ENCODE peak calls at places on chromosomes 2 and 18, in ten cellular contexts. One of them, this sample, is unnamed.

GRCh38 chr2:176056411-176056810 is 27.4 kb downstream of the EVX2 start:
- DNase-seq in ovary: no peak
- DNase-seq in Daoy: peak; percentile 45
- DNase-seq in stimulated activated CD8-positive, alpha-beta memory T cell treated with anti-CD3 and anti-CD28 coated beads, Interleukin-12 subunit alpha, Interleukin-12 subunit beta, amount 100 ng/mL, for 4 hours: no peak
- DNase-seq in NCI-H2081: peak; percentile 67
- DNase-seq in suprapubic skin: no peak
- DNase-seq in LoVo: no peak
- DNase-seq in omental fat pad: no peak
- DNase-seq in head of caudate nucleus: no peak
- DNase-seq in ACHN: no peak
- DNase-seq in this sample: no peak

GRCh38 chr18:61957801-61958516 is 65.2 kb upstream of the RNF152 start:
- DNase-seq in ovary: no peak
- DNase-seq in Daoy: peak; percentile 15
- DNase-seq in stimulated activated CD8-positive, alpha-beta memory T cell treated with anti-CD3 and anti-CD28 coated beads, Interleukin-12 subunit alpha, Interleukin-12 subunit beta, amount 100 ng/mL, for 4 hours: no peak
- DNase-seq in NCI-H2081: no peak
- DNase-seq in suprapubic skin: no peak
- DNase-seq in LoVo: no peak
- DNase-seq in omental fat pad: no peak
- DNase-seq in head of caudate nucleus: no peak
- DNase-seq in ACHN: no peak
- DNase-seq in this sample: no peak

GRCh38 chr18:35634376-35634775 is 52.8 kb downstream of the GALNT1 start:
- DNase-seq in ovary: no peak
- DNase-seq in Daoy: no peak
- DNase-seq in stimulated activated CD8-positive, alpha-beta memory T cell treated with anti-CD3 and anti-CD28 coated beads, Interleukin-12 subunit alpha, Interleukin-12 subunit beta, amount 100 ng/mL, for 4 hours: no peak
- DNase-seq in NCI-H2081: no peak
- DNase-seq in suprapubic skin: no peak
- DNase-seq in LoVo: no peak
- DNase-seq in omental fat pad: no peak
- DNase-seq in head of caudate nucleus: no peak
- DNase-seq in ACHN: no peak
- DNase-seq in this sample: no peak

GRCh38 chr2:236355911-236356310 is 91.7 kb upstream of the ASB18 start:
- DNase-seq in ovary: no peak
- DNase-seq in Daoy: no peak
- DNase-seq in stimulated activated CD8-positive, alpha-beta memory T cell treated with anti-CD3 and anti-CD28 coated beads, Interleukin-12 subunit alpha, Interleukin-12 subunit beta, amount 100 ng/mL, for 4 hours: no peak
- DNase-seq in NCI-H2081: no peak
- DNase-seq in suprapubic skin: peak; percentile 67
- DNase-seq in LoVo: no peak
- DNase-seq in omental fat pad: no peak
- DNase-seq in head of caudate nucleus: no peak
- DNase-seq in ACHN: no peak
- DNase-seq in this sample: no peak

GRCh38 chr2:3487432-3487831 is 31.9 kb downstream of the ADI1 start:
- DNase-seq in ovary: no peak
- DNase-seq in Daoy: no peak
- DNase-seq in stimulated activated CD8-positive, alpha-beta memory T cell treated with anti-CD3 and anti-CD28 coated beads, Interleukin-12 subunit alpha, Interleukin-12 subunit beta, amount 100 ng/mL, for 4 hours: no peak
- DNase-seq in NCI-H2081: no peak
- DNase-seq in suprapubic skin: no peak
- DNase-seq in LoVo: no peak
- DNase-seq in omental fat pad: no peak
- DNase-seq in head of caudate nucleus: no peak
- DNase-seq in ACHN: no peak
- DNase-seq in this sample: no peak

GRCh38 chr2:159044804-159045286 is 76.4 kb downstream of the TANC1 start:
- DNase-seq in ovary: no peak
- DNase-seq in Daoy: no peak
- DNase-seq in stimulated activated CD8-positive, alpha-beta memory T cell treated with anti-CD3 and anti-CD28 coated beads, Interleukin-12 subunit alpha, Interleukin-12 subunit beta, amount 100 ng/mL, for 4 hours: no peak
- DNase-seq in NCI-H2081: no peak
- DNase-seq in suprapubic skin: no peak
- DNase-seq in LoVo: peak; percentile 11
- DNase-seq in omental fat pad: no peak
- DNase-seq in head of caudate nucleus: no peak
- DNase-seq in ACHN: peak; percentile 31
- DNase-seq in this sample: no peak

GRCh38 chr2:86499326-86499725 is 58.2 kb downstream of the KDM3A start:
- DNase-seq in ovary: no peak
- DNase-seq in Daoy: no peak
- DNase-seq in stimulated activated CD8-positive, alpha-beta memory T cell treated with anti-CD3 and anti-CD28 coated beads, Interleukin-12 subunit alpha, Interleukin-12 subunit beta, amount 100 ng/mL, for 4 hours: no peak
- DNase-seq in NCI-H2081: no peak
- DNase-seq in suprapubic skin: no peak
- DNase-seq in LoVo: no peak
- DNase-seq in omental fat pad: no peak
- DNase-seq in head of caudate nucleus: no peak
- DNase-seq in ACHN: no peak
- DNase-seq in this sample: no peak

GRCh38 chr2:143263045-143263625 is 133.9 kb downstream of the ARHGAP15 start:
- DNase-seq in ovary: no peak
- DNase-seq in Daoy: no peak
- DNase-seq in stimulated activated CD8-positive, alpha-beta memory T cell treated with anti-CD3 and anti-CD28 coated beads, Interleukin-12 subunit alpha, Interleukin-12 subunit beta, amount 100 ng/mL, for 4 hours: no peak
- DNase-seq in NCI-H2081: no peak
- DNase-seq in suprapubic skin: no peak
- DNase-seq in LoVo: no peak
- DNase-seq in omental fat pad: no peak
- DNase-seq in head of caudate nucleus: no peak
- DNase-seq in ACHN: no peak
- DNase-seq in this sample: peak; percentile 5

GRCh38 chr18:49560277-49561126 is 1.4 kb upstream of the LIPG start:
- DNase-seq in ovary: peak; percentile 25
- DNase-seq in Daoy: peak; percentile 47
- DNase-seq in stimulated activated CD8-positive, alpha-beta memory T cell treated with anti-CD3 and anti-CD28 coated beads, Interleukin-12 subunit alpha, Interleukin-12 subunit beta, amount 100 ng/mL, for 4 hours: no peak
- DNase-seq in NCI-H2081: no peak
- DNase-seq in suprapubic skin: no peak
- DNase-seq in LoVo: peak; percentile 32
- DNase-seq in omental fat pad: no peak
- DNase-seq in head of caudate nucleus: no peak
- DNase-seq in ACHN: no peak
- DNase-seq in this sample: no peak

GRCh38 chr2:158719411-158719810 is 75.7 kb upstream of the DAPL1 start:
- DNase-seq in ovary: no peak
- DNase-seq in Daoy: no peak
- DNase-seq in stimulated activated CD8-positive, alpha-beta memory T cell treated with anti-CD3 and anti-CD28 coated beads, Interleukin-12 subunit alpha, Interleukin-12 subunit beta, amount 100 ng/mL, for 4 hours: no peak
- DNase-seq in NCI-H2081: no peak
- DNase-seq in suprapubic skin: no peak
- DNase-seq in LoVo: no peak
- DNase-seq in omental fat pad: no peak
- DNase-seq in head of caudate nucleus: no peak
- DNase-seq in ACHN: no peak
- DNase-seq in this sample: no peak

GRCh38 chr2:62478093-62478580 is 27.9 kb downstream of the TMEM17 start:
- DNase-seq in ovary: no peak
- DNase-seq in Daoy: no peak
- DNase-seq in stimulated activated CD8-positive, alpha-beta memory T cell treated with anti-CD3 and anti-CD28 coated beads, Interleukin-12 subunit alpha, Interleukin-12 subunit beta, amount 100 ng/mL, for 4 hours: no peak
- DNase-seq in NCI-H2081: no peak
- DNase-seq in suprapubic skin: no peak
- DNase-seq in LoVo: peak; percentile 24
- DNase-seq in omental fat pad: no peak
- DNase-seq in head of caudate nucleus: no peak
- DNase-seq in ACHN: no peak
- DNase-seq in this sample: no peak

GRCh38 chr2:218807626-218808025 is 24.0 kb downstream of the PRKAG3 start:
- DNase-seq in ovary: no peak
- DNase-seq in Daoy: peak; percentile 64
- DNase-seq in stimulated activated CD8-positive, alpha-beta memory T cell treated with anti-CD3 and anti-CD28 coated beads, Interleukin-12 subunit alpha, Interleukin-12 subunit beta, amount 100 ng/mL, for 4 hours: no peak
- DNase-seq in NCI-H2081: no peak
- DNase-seq in suprapubic skin: no peak
- DNase-seq in LoVo: no peak
- DNase-seq in omental fat pad: no peak
- DNase-seq in head of caudate nucleus: no peak
- DNase-seq in ACHN: no peak
- DNase-seq in this sample: no peak

GRCh38 chr2:233481368-233482142 is 85.0 kb downstream of the USP40 start:
- DNase-seq in ovary: no peak
- DNase-seq in Daoy: no peak
- DNase-seq in stimulated activated CD8-positive, alpha-beta memory T cell treated with anti-CD3 and anti-CD28 coated beads, Interleukin-12 subunit alpha, Interleukin-12 subunit beta, amount 100 ng/mL, for 4 hours: no peak
- DNase-seq in NCI-H2081: no peak
- DNase-seq in suprapubic skin: no peak
- DNase-seq in LoVo: no peak
- DNase-seq in omental fat pad: no peak
- DNase-seq in head of caudate nucleus: no peak
- DNase-seq in ACHN: no peak
- DNase-seq in this sample: no peak

GRCh38 chr2:192500550-192501200 is 305.9 kb upstream of the TMEFF2 start:
- DNase-seq in ovary: no peak
- DNase-seq in Daoy: peak; percentile 23
- DNase-seq in stimulated activated CD8-positive, alpha-beta memory T cell treated with anti-CD3 and anti-CD28 coated beads, Interleukin-12 subunit alpha, Interleukin-12 subunit beta, amount 100 ng/mL, for 4 hours: no peak
- DNase-seq in NCI-H2081: no peak
- DNase-seq in suprapubic skin: no peak
- DNase-seq in LoVo: peak; percentile 47
- DNase-seq in omental fat pad: no peak
- DNase-seq in head of caudate nucleus: peak; percentile 47
- DNase-seq in ACHN: peak; percentile 90
- DNase-seq in this sample: no peak

GRCh38 chr2:151827564-151828142 is 568 bp downstream of the ARL5A start:
- DNase-seq in ovary: no peak
- DNase-seq in Daoy: peak; percentile 22
- DNase-seq in stimulated activated CD8-positive, alpha-beta memory T cell treated with anti-CD3 and anti-CD28 coated beads, Interleukin-12 subunit alpha, Interleukin-12 subunit beta, amount 100 ng/mL, for 4 hours: peak; percentile 3
- DNase-seq in NCI-H2081: no peak
- DNase-seq in suprapubic skin: no peak
- DNase-seq in LoVo: peak; percentile 18
- DNase-seq in omental fat pad: peak; percentile 25
- DNase-seq in head of caudate nucleus: peak; percentile 22
- DNase-seq in ACHN: peak; percentile 50
- DNase-seq in this sample: peak; percentile 15

GRCh38 chr18:51480562-51481261 is 283.2 kb upstream of the MEX3C start:
- DNase-seq in ovary: no peak
- DNase-seq in Daoy: no peak
- DNase-seq in stimulated activated CD8-positive, alpha-beta memory T cell treated with anti-CD3 and anti-CD28 coated beads, Interleukin-12 subunit alpha, Interleukin-12 subunit beta, amount 100 ng/mL, for 4 hours: no peak
- DNase-seq in NCI-H2081: no peak
- DNase-seq in suprapubic skin: no peak
- DNase-seq in LoVo: no peak
- DNase-seq in omental fat pad: no peak
- DNase-seq in head of caudate nucleus: no peak
- DNase-seq in ACHN: no peak
- DNase-seq in this sample: no peak

GRCh38 chr2:70686577-70687460 is 81.2 kb downstream of the ADD2 start:
- DNase-seq in ovary: no peak
- DNase-seq in Daoy: peak; percentile 83
- DNase-seq in stimulated activated CD8-positive, alpha-beta memory T cell treated with anti-CD3 and anti-CD28 coated beads, Interleukin-12 subunit alpha, Interleukin-12 subunit beta, amount 100 ng/mL, for 4 hours: no peak
- DNase-seq in NCI-H2081: no peak
- DNase-seq in suprapubic skin: peak; percentile 69
- DNase-seq in LoVo: peak; percentile 9
- DNase-seq in omental fat pad: no peak
- DNase-seq in head of caudate nucleus: no peak
- DNase-seq in ACHN: peak; percentile 71
- DNase-seq in this sample: peak; percentile 86

GRCh38 chr2:230991598-230991997 is 4.3 kb upstream of the SPATA3 start:
- DNase-seq in ovary: no peak
- DNase-seq in Daoy: no peak
- DNase-seq in stimulated activated CD8-positive, alpha-beta memory T cell treated with anti-CD3 and anti-CD28 coated beads, Interleukin-12 subunit alpha, Interleukin-12 subunit beta, amount 100 ng/mL, for 4 hours: no peak
- DNase-seq in NCI-H2081: no peak
- DNase-seq in suprapubic skin: no peak
- DNase-seq in LoVo: no peak
- DNase-seq in omental fat pad: no peak
- DNase-seq in head of caudate nucleus: no peak
- DNase-seq in ACHN: no peak
- DNase-seq in this sample: no peak

GRCh38 chr2:43848174-43848573 is 9.4 kb downstream of the ABCG8 start:
- DNase-seq in ovary: no peak
- DNase-seq in Daoy: no peak
- DNase-seq in stimulated activated CD8-positive, alpha-beta memory T cell treated with anti-CD3 and anti-CD28 coated beads, Interleukin-12 subunit alpha, Interleukin-12 subunit beta, amount 100 ng/mL, for 4 hours: no peak
- DNase-seq in NCI-H2081: no peak
- DNase-seq in suprapubic skin: no peak
- DNase-seq in LoVo: no peak
- DNase-seq in omental fat pad: no peak
- DNase-seq in head of caudate nucleus: no peak
- DNase-seq in ACHN: no peak
- DNase-seq in this sample: no peak

GRCh38 chr2:26979761-26980160 is 9.3 kb downstream of the MAPRE3 start:
- DNase-seq in ovary: no peak
- DNase-seq in Daoy: peak; percentile 62
- DNase-seq in stimulated activated CD8-positive, alpha-beta memory T cell treated with anti-CD3 and anti-CD28 coated beads, Interleukin-12 subunit alpha, Interleukin-12 subunit beta, amount 100 ng/mL, for 4 hours: no peak
- DNase-seq in NCI-H2081: no peak
- DNase-seq in suprapubic skin: no peak
- DNase-seq in LoVo: no peak
- DNase-seq in omental fat pad: no peak
- DNase-seq in head of caudate nucleus: no peak
- DNase-seq in ACHN: no peak
- DNase-seq in this sample: no peak

GRCh38 chr2:45610281-45611019 is 617 bp downstream of the SRBD1 start:
- DNase-seq in ovary: peak; percentile 50
- DNase-seq in Daoy: peak; percentile 79
- DNase-seq in stimulated activated CD8-positive, alpha-beta memory T cell treated with anti-CD3 and anti-CD28 coated beads, Interleukin-12 subunit alpha, Interleukin-12 subunit beta, amount 100 ng/mL, for 4 hours: peak; percentile 13
- DNase-seq in NCI-H2081: peak; percentile 61
- DNase-seq in suprapubic skin: no peak
- DNase-seq in LoVo: peak; percentile 71
- DNase-seq in omental fat pad: no peak
- DNase-seq in head of caudate nucleus: peak; percentile 63
- DNase-seq in ACHN: peak; percentile 73
- DNase-seq in this sample: peak; percentile 47

GRCh38 chr2:134550566-134551164 is 168.1 kb downstream of the TMEM163 start:
- DNase-seq in ovary: no peak
- DNase-seq in Daoy: peak; percentile 5
- DNase-seq in stimulated activated CD8-positive, alpha-beta memory T cell treated with anti-CD3 and anti-CD28 coated beads, Interleukin-12 subunit alpha, Interleukin-12 subunit beta, amount 100 ng/mL, for 4 hours: no peak
- DNase-seq in NCI-H2081: no peak
- DNase-seq in suprapubic skin: no peak
- DNase-seq in LoVo: no peak
- DNase-seq in omental fat pad: no peak
- DNase-seq in head of caudate nucleus: no peak
- DNase-seq in ACHN: no peak
- DNase-seq in this sample: no peak

GRCh38 chr2:201996006-201996405 is 37.6 kb upstream of the FZD7 start:
- DNase-seq in ovary: no peak
- DNase-seq in Daoy: no peak
- DNase-seq in stimulated activated CD8-positive, alpha-beta memory T cell treated with anti-CD3 and anti-CD28 coated beads, Interleukin-12 subunit alpha, Interleukin-12 subunit beta, amount 100 ng/mL, for 4 hours: no peak
- DNase-seq in NCI-H2081: no peak
- DNase-seq in suprapubic skin: no peak
- DNase-seq in LoVo: no peak
- DNase-seq in omental fat pad: no peak
- DNase-seq in head of caudate nucleus: no peak
- DNase-seq in ACHN: no peak
- DNase-seq in this sample: no peak

GRCh38 chr2:8543412-8544167 is 138.3 kb upstream of the ID2 start:
- DNase-seq in ovary: no peak
- DNase-seq in Daoy: peak; percentile 91
- DNase-seq in stimulated activated CD8-positive, alpha-beta memory T cell treated with anti-CD3 and anti-CD28 coated beads, Interleukin-12 subunit alpha, Interleukin-12 subunit beta, amount 100 ng/mL, for 4 hours: peak; percentile 35
- DNase-seq in NCI-H2081: no peak
- DNase-seq in suprapubic skin: peak; percentile 84
- DNase-seq in LoVo: no peak
- DNase-seq in omental fat pad: no peak
- DNase-seq in head of caudate nucleus: peak; percentile 15
- DNase-seq in ACHN: peak; percentile 82
- DNase-seq in this sample: no peak

GRCh38 chr2:62873603-62874002 is 168.1 kb downstream of the EHBP1 start:
- DNase-seq in ovary: no peak
- DNase-seq in Daoy: no peak
- DNase-seq in stimulated activated CD8-positive, alpha-beta memory T cell treated with anti-CD3 and anti-CD28 coated beads, Interleukin-12 subunit alpha, Interleukin-12 subunit beta, amount 100 ng/mL, for 4 hours: no peak
- DNase-seq in NCI-H2081: no peak
- DNase-seq in suprapubic skin: no peak
- DNase-seq in LoVo: no peak
- DNase-seq in omental fat pad: no peak
- DNase-seq in head of caudate nucleus: no peak
- DNase-seq in ACHN: no peak
- DNase-seq in this sample: no peak

GRCh38 chr2:239690651-239691631 is 290.1 kb upstream of the HDAC4 start:
- DNase-seq in ovary: no peak
- DNase-seq in Daoy: no peak
- DNase-seq in stimulated activated CD8-positive, alpha-beta memory T cell treated with anti-CD3 and anti-CD28 coated beads, Interleukin-12 subunit alpha, Interleukin-12 subunit beta, amount 100 ng/mL, for 4 hours: no peak
- DNase-seq in NCI-H2081: no peak
- DNase-seq in suprapubic skin: peak; percentile 50
- DNase-seq in LoVo: no peak
- DNase-seq in omental fat pad: no peak
- DNase-seq in head of caudate nucleus: no peak
- DNase-seq in ACHN: no peak
- DNase-seq in this sample: no peak

GRCh38 chr18:21739604-21740473 is 753 bp upstream of the MIB1 start:
- DNase-seq in ovary: peak; percentile 50
- DNase-seq in Daoy: no peak
- DNase-seq in stimulated activated CD8-positive, alpha-beta memory T cell treated with anti-CD3 and anti-CD28 coated beads, Interleukin-12 subunit alpha, Interleukin-12 subunit beta, amount 100 ng/mL, for 4 hours: no peak
- DNase-seq in NCI-H2081: no peak
- DNase-seq in suprapubic skin: no peak
- DNase-seq in LoVo: no peak
- DNase-seq in omental fat pad: no peak
- DNase-seq in head of caudate nucleus: no peak
- DNase-seq in ACHN: no peak
- DNase-seq in this sample: no peak

GRCh38 chr2:10382313-10383061 is 65.6 kb downstream of the ODC1 start:
- DNase-seq in ovary: no peak
- DNase-seq in Daoy: peak; percentile 48
- DNase-seq in stimulated activated CD8-positive, alpha-beta memory T cell treated with anti-CD3 and anti-CD28 coated beads, Interleukin-12 subunit alpha, Interleukin-12 subunit beta, amount 100 ng/mL, for 4 hours: no peak
- DNase-seq in NCI-H2081: no peak
- DNase-seq in suprapubic skin: no peak
- DNase-seq in LoVo: no peak
- DNase-seq in omental fat pad: no peak
- DNase-seq in head of caudate nucleus: no peak
- DNase-seq in ACHN: no peak
- DNase-seq in this sample: no peak

This sample was measured in A549.